ENCODE peak calls at places on chromosomes 12 and 14, in eight cellular contexts. B, Q, S, L, K, Z, T and Y are unnamed samples.

GRCh38 chr12:22051114-22051698 is 5.2 kb downstream of the CMAS start:
- DNase-seq in T (no peak), B (no peak), K (no peak), L (no peak), S (no peak), Q (no peak), Z (no peak), Y (no peak)

GRCh38 chr12:95413576-95413975 is 60.4 kb upstream of the METAP2 start:
- DNase-seq in Q (no peak), T (peak; percentile 27), S (no peak), L (no peak), Z (no peak), K (no peak), B (no peak), Y (no peak)

GRCh38 chr14:105413542-105413886 is 6.1 kb upstream of the MTA1 start:
- DNase-seq in L (no peak), K (peak; percentile 29), T (no peak), Q (no peak), Z (no peak), B (no peak), S (no peak), Y (no peak)

GRCh38 chr12:54134850-54135249 is 53.9 kb downstream of the SMUG1 start:
- DNase-seq in B (no peak), T (no peak), S (no peak), K (no peak), Z (no peak), L (peak; percentile 16), Q (no peak), Y (no peak)

GRCh38 chr14:53549956-53550355 is 396.8 kb upstream of the DDHD1 start:
- DNase-seq in K (no peak), Z (no peak), Q (no peak), S (no peak), B (no peak), T (no peak), L (no peak), Y (no peak)

GRCh38 chr12:55717397-55718007 is 1.7 kb downstream of the BLOC1S1 start:
- DNase-seq in K (no peak), Q (no peak), T (peak; percentile 86), L (peak; percentile 75), Z (no peak), S (no peak), B (no peak), Y (peak; percentile 71)

GRCh38 chr12:69481133-69481532 is 10.9 kb downstream of the FRS2 start:
- DNase-seq in K (no peak), L (no peak), B (no peak), Q (no peak), S (no peak), Z (no peak), T (no peak), Y (no peak)

GRCh38 chr14:65939184-65939583 is 526.7 kb downstream of the FUT8 start:
- DNase-seq in K (no peak), Q (no peak), L (no peak), B (no peak), S (no peak), T (no peak), Z (no peak), Y (no peak)

GRCh38 chr12:78778339-78778738 is 86.2 kb upstream of the SYT1 start:
- DNase-seq in L (no peak), S (no peak), K (no peak), Q (no peak), T (no peak), B (no peak), Z (no peak), Y (no peak)